ENCODE peak calls at places on chromosomes 3 and 15, in six cellular contexts. A, V, N, G, I and S are unnamed samples.

GRCh38 chr15:66461917-66462316 is 35.6 kb downstream of the SNAPC5 start:
- DNase-seq in A (no peak), G (no peak), V (no peak), I (peak; percentile 89), N (no peak), S (no peak)

GRCh38 chr3:63351159-63352007 is 73.3 kb downstream of the SYNPR start:
- DNase-seq in I (no peak), A (no peak), N (no peak), G (peak; percentile 80), V (peak; percentile 60), S (peak; percentile 54)

GRCh38 chr3:189766416-189766815 is 135.2 kb downstream of the TP63 start:
- DNase-seq in A (no peak), G (no peak), V (no peak), N (no peak), I (no peak), S (no peak)

GRCh38 chr15:41018534-41018933 is 65.3 kb downstream of the CHAC1 start:
- DNase-seq in V (no peak), G (no peak), A (no peak), I (no peak), N (no peak), S (no peak)

GRCh38 chr15:69319384-69320375 is 21.0 kb downstream of the PAQR5 start:
- DNase-seq in I (no peak), N (no peak), G (no peak), V (no peak), A (no peak), S (peak; percentile 6)

GRCh38 chr15:77944002-77944867 is 133.3 kb downstream of the TBC1D2B start:
- DNase-seq in N (peak; percentile 94), G (peak; percentile 43), A (no peak), I (no peak), V (peak; percentile 95), S (peak; percentile 34)

GRCh38 chr3:38590521-38590920 is 59.0 kb downstream of the SCN5A start:
- DNase-seq in N (peak; percentile 31), G (no peak), I (no peak), V (no peak), A (no peak), S (no peak)

GRCh38 chr15:35289029-35289617 is 204.0 kb upstream of the NANOGP8 start:
- DNase-seq in N (no peak), A (no peak), I (no peak), V (peak; percentile 51), G (peak; percentile 51), S (peak; percentile 16)

GRCh38 chr3:48143567-48143966 is 44.6 kb downstream of the CDC25A start:
- DNase-seq in V (no peak), I (no peak), N (no peak), G (no peak), A (no peak), S (no peak)

GRCh38 chr3:56005196-56005805 is 463.0 kb downstream of the ERC2 start:
- DNase-seq in G (peak; percentile 7), A (peak; percentile 5), V (peak; percentile 3), N (no peak), I (no peak), S (peak; percentile 26)

GRCh38 chr3:66496731-66497130 is 4.1 kb downstream of the LRIG1 start:
- DNase-seq in G (no peak), A (peak; percentile 46), I (no peak), N (no peak), V (no peak), S (peak; percentile 95)

GRCh38 chr3:192410684-192410960 is 316.7 kb downstream of the FGF12 start:
- DNase-seq in G (no peak), A (no peak), N (no peak), I (no peak), V (no peak), S (no peak)

GRCh38 chr3:182967218-182968204 is 12.8 kb downstream of the DCUN1D1 start:
- DNase-seq in G (peak; percentile 64), N (no peak), A (peak; percentile 45), I (no peak), V (no peak), S (peak; percentile 67)

GRCh38 chr3:100438623-100438974 is 37.3 kb downstream of the LNP1 start:
- DNase-seq in V (no peak), N (no peak), G (no peak), A (no peak), I (no peak), S (no peak)

GRCh38 chr15:31606261-31606669 is 279.6 kb downstream of the KLF13 start:
- DNase-seq in V (no peak), I (peak; percentile 89), G (no peak), N (no peak), A (no peak), S (no peak)

GRCh38 chr15:47429376-47429775 is 287.9 kb upstream of the SEMA6D start:
- DNase-seq in I (no peak), G (no peak), A (no peak), V (no peak), N (no peak), S (no peak)

GRCh38 chr3:185153861-185154629 is 1.2 kb upstream of the C3orf70 start:
- DNase-seq in A (no peak), G (no peak), V (no peak), N (no peak), I (no peak), S (no peak)
- H3K4me3 ChIP-seq in A (no peak overlapping the region), G (no peak overlapping the region), V (no peak overlapping the region), N (peak overlapping the region; percentile 82), I (no peak overlapping the region), S (no peak overlapping the region)

GRCh38 chr3:128489860-128490649 is 2.9 kb downstream of the GATA2 start:
- DNase-seq in A (no peak), G (no peak), I (peak; percentile 55), V (no peak), N (peak; percentile 63), S (no peak)

GRCh38 chr3:128492353-128493220 is at the start of gene GATA2:
- DNase-seq in N (peak; percentile 63), G (no peak), I (peak; percentile 53), A (no peak), V (peak; percentile 84), S (no peak)

GRCh38 chr3:128491900-128492352 is 1.1 kb downstream of the GATA2 start:
- DNase-seq in I (no peak), A (no peak), V (peak; percentile 53), G (no peak), N (no peak), S (no peak)

GRCh38 chr3:128490650-128491070 is 2.3 kb downstream of the GATA2 start:
- DNase-seq in N (no peak), V (no peak), A (no peak), I (no peak), G (no peak), S (no peak)

DNA sequence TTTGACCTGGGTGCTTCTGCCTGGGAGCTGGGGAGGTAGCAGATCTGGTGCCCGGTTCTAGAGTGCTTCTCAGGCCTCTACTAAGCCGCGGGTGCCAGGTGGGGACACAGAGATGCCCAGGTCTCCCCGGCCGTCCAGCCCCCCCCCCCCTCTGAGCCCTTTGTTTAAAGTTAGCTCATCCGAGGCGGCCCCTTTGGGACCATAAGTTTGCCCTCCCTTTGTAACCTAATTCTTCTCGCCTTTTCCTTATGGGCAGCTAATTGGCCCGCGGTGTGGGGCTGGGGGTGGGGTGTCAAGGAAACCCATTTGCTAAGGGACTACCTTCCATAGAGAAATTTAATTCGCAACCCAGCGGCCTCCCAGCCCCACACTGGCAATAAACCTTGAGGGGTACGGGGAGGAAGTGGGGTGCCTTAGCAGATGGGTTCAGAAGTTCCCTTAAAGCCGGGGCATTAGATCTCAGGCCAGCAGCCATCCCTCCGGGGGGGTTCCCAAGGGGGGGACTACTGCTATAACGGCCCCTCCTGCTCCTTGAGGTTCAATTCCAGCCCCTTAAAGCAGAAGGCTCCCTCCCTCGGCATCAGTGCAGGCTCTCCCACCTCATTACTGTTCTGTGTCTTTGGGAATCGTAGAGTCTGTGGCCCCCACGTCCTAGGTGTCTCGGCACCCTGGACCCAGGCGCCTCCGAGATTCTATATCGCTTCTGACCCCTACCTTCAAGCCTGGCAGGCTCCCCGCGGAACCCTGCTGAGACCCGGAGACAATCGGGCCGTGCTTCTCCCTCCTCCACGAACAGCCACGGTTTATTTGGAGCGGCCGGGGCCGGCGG is 1.7 kb downstream of the GATA2 start:
- DNase-seq in A (no peak), G (no peak), V (peak; percentile 36), I (peak; percentile 51), N (peak; percentile 59), S (no peak)
- H3K4me3 ChIP-seq in A (no peak overlapping the region), G (no peak overlapping the region), V (peak overlapping the region; percentile 88), I (no peak overlapping the region), N (no peak overlapping the region), S (no peak overlapping the region)

GRCh38 chr3:43288366-43288765 is 2.0 kb downstream of the SNRK start:
- DNase-seq in G (peak; percentile 69), I (no peak), A (no peak), V (peak; percentile 51), N (no peak), S (peak; percentile 19)
- H3K4me3 ChIP-seq in G (peak overlapping the region; percentile 88), I (peak overlapping the region; percentile 97), A (peak overlapping the region; percentile 54), V (peak overlapping the region; percentile 96), N (peak overlapping the region; percentile 62), S (peak overlapping the region; percentile 60)

DNA sequence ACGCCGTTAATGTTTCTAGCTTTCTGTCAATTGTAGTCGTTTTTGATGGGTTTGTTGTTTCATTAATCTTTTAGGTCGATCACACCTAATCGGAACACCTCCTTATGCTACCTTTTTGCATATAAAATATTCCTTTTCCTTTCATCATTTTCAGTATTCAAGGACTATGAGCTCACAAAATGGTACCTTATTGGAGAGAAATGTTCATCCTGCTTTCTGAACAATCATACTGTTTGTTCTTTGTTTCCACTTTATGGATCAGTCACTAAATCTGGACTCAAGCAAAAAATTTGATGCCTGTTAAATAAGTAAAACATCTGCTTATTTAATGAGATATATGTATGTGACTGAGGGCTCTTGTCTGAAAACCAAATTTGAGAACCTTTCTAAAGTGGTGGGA is 1.1 kb downstream of the KIF15 start:
- DNase-seq in G (no peak), I (no peak), N (no peak), A (no peak), V (no peak), S (no peak)
- H3K4me3 ChIP-seq in G (peak overlapping the region; percentile 93), I (peak overlapping the region; percentile 55), N (no peak overlapping the region), A (peak overlapping the region; percentile 96), V (peak overlapping the region; percentile 91), S (peak overlapping the region; percentile 89)

DNA sequence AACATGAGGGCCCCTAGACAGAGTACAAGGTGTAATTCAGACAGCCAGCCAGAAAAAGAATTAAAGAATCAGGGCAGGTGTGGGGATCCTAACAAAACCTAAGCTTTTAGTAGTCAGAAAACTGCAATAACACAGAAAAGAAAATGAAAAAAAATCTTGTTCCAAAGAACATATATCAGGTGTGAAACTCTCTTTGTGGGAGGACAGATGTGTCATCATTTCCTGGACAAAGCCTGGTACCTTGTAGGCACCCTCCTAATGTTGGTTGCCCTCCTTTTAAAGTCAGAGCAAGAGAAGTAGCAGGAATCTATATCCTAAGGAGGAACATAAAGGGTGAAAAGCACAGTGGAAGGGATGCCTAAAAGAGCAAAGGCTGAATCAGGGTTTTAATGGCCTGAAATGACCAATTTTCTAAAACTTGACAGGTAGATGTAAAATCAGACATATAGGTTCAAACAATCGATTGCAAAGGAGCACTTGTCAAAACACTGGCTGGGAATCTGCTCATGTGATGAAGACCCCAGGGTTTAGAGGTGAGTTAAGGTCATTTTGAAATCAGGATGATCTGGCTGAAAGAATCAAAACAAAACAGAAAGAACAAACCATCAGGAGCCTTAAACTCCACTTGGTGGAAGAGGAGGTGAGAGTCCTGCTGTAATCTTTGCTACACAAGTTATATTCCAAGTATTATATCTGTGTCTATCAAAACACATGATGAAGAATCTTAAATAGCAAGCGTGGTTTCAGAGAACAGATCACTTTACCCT is 54.9 kb downstream of the TGFBR2 start:
- DNase-seq in I (no peak), G (no peak), N (no peak), V (no peak), A (no peak), S (no peak)
- H3K4me3 ChIP-seq in I (no peak overlapping the region), G (no peak overlapping the region), N (no peak overlapping the region), V (no peak overlapping the region), A (no peak overlapping the region), S (no peak overlapping the region)